ENCODE peak calls at places on chromosome 14, in six cellular contexts. A, K, G, T, Y and J are unnamed samples.
A peak's percentile ranks its signal among the peaks of the same experiment; 100 is the strongest.

GRCh38 chr14:96614528-96614927 is 112.3 kb downstream of the PAPOLA start:
- DNase-seq in A (no peak), K (no peak), G (no peak), T (no peak), Y (no peak), J (no peak)

GRCh38 chr14:92848941-92849340 is 54.8 kb downstream of the GOLGA5 start:
- DNase-seq in A (peak; percentile 87), K (no peak), G (no peak), T (no peak), Y (no peak), J (no peak)

GRCh38 chr14:56002876-56003625 is 115.2 kb upstream of the PELI2 start:
- DNase-seq in A (no peak), K (no peak), G (peak; percentile 14), T (no peak), Y (no peak), J (no peak)

GRCh38 chr14:102930753-102931579 is 8.5 kb downstream of the AMN start:
- DNase-seq in A (peak; percentile 4), K (no peak), G (no peak), T (peak; percentile 42), Y (peak; percentile 91), J (no peak)

GRCh38 chr14:68591786-68592185 is 201.1 kb downstream of the ZFP36L1 start:
- DNase-seq in A (no peak), K (no peak), G (no peak), T (no peak), Y (no peak), J (no peak)

GRCh38 chr14:76718306-76719075 is 42.8 kb upstream of the VASH1 start:
- DNase-seq in A (no peak), K (no peak), G (no peak), T (no peak), Y (no peak), J (no peak)

GRCh38 chr14:102279688-102280348 is 25.1 kb downstream of the MOK start:
- DNase-seq in A (no peak), K (peak; percentile 99), G (no peak), T (peak; percentile 100), Y (no peak), J (no peak)

GRCh38 chr14:71694888-71695505 is 237.2 kb upstream of the RGS6 start:
- DNase-seq in A (no peak), K (no peak), G (no peak), T (no peak), Y (no peak), J (no peak)

GRCh38 chr14:89185919-89186849 is 230.8 kb downstream of the FOXN3 start:
- DNase-seq in A (no peak), K (peak; percentile 28), G (no peak), T (peak; percentile 85), Y (peak; percentile 42), J (no peak)

GRCh38 chr14:54481695-54482094 is 7.1 kb downstream of the GMFB start:
- DNase-seq in A (no peak), K (no peak), G (no peak), T (no peak), Y (no peak), J (no peak)

GRCh38 chr14:51529731-51530130 is 122.0 kb upstream of the FRMD6 start:
- DNase-seq in A (no peak), K (no peak), G (no peak), T (no peak), Y (no peak), J (no peak)

GRCh38 chr14:101335061-101335661 is 226.1 kb upstream of the DIO3 start:
- DNase-seq in A (no peak), K (no peak), G (no peak), T (no peak), Y (no peak), J (no peak)

GRCh38 chr14:65565948-65566347 is 153.4 kb downstream of the FUT8 start:
- DNase-seq in A (no peak), K (no peak), G (no peak), T (peak; percentile 28), Y (no peak), J (no peak)

GRCh38 chr14:22979748-22980392 is 2.5 kb downstream of the AJUBA start:
- DNase-seq in A (no peak), K (no peak), G (no peak), T (peak; percentile 12), Y (peak; percentile 43), J (no peak)

GRCh38 chr14:74204481-74204880 is 34.8 kb upstream of the VSX2 start:
- DNase-seq in A (no peak), K (no peak), G (no peak), T (no peak), Y (no peak), J (no peak)

GRCh38 chr14:70282666-70283065 is 76.8 kb downstream of the COX16 start:
- DNase-seq in A (no peak), K (no peak), G (no peak), T (no peak), Y (no peak), J (no peak)

GRCh38 chr14:61488417-61488816 is 167.0 kb downstream of the PRKCH start:
- DNase-seq in A (no peak), K (no peak), G (no peak), T (no peak), Y (no peak), J (no peak)

GRCh38 chr14:79809849-79810612 is 401.3 kb downstream of the DIO2 start:
- DNase-seq in A (no peak), K (no peak), G (no peak), T (peak; percentile 45), Y (peak; percentile 25), J (no peak)

GRCh38 chr14:74867673-74868072 is 8.3 kb downstream of the PROX2 start:
- DNase-seq in A (no peak), K (peak; percentile 42), G (peak; percentile 23), T (peak; percentile 21), Y (no peak), J (no peak)

GRCh38 chr14:99348816-99349609 is 77.0 kb upstream of the BCL11B start:
- DNase-seq in A (no peak), K (no peak), G (no peak), T (no peak), Y (peak; percentile 47), J (no peak)

GRCh38 chr14:33880330-33880729 is 70.5 kb downstream of the EGLN3 start:
- DNase-seq in A (no peak), K (no peak), G (no peak), T (no peak), Y (no peak), J (no peak)

GRCh38 chr14:56143025-56143424 is 24.8 kb downstream of the PELI2 start:
- DNase-seq in A (no peak), K (no peak), G (no peak), T (no peak), Y (no peak), J (no peak)

GRCh38 chr14:100472094-100472455 is 115.1 kb downstream of the BEGAIN start:
- DNase-seq in A (peak; percentile 92), K (no peak), G (no peak), T (no peak), Y (no peak), J (no peak)

GRCh38 chr14:93186961-93187360 is 1.8 kb downstream of the LYSET start:
- DNase-seq in A (no peak), K (no peak), G (no peak), T (no peak), Y (no peak), J (no peak)

GRCh38 chr14:86712727-86713126 is 1182.8 kb downstream of the FLRT2 start:
- DNase-seq in A (no peak), K (no peak), G (no peak), T (no peak), Y (no peak), J (no peak)

GRCh38 chr14:85587152-85587697 is 57.3 kb downstream of the FLRT2 start:
- DNase-seq in A (no peak), K (no peak), G (no peak), T (peak; percentile 65), Y (no peak), J (no peak)

GRCh38 chr14:95609398-95609990 is 74.6 kb downstream of the GLRX5 start:
- DNase-seq in A (peak; percentile 40), K (no peak), G (no peak), T (peak; percentile 29), Y (peak; percentile 61), J (peak; percentile 53)

GRCh38 chr14:104749111-104749649 is 3.8 kb upstream of the SIVA1 start:
- DNase-seq in A (peak; percentile 23), K (peak; percentile 39), G (no peak), T (no peak), Y (peak; percentile 70), J (no peak)

GRCh38 chr14:61564623-61565091 is 130.7 kb upstream of the HIF1A start:
- DNase-seq in A (no peak), K (peak; percentile 95), G (no peak), T (peak; percentile 98), Y (no peak), J (no peak)

GRCh38 chr14:65180725-65181025 is 78.4 kb upstream of the MAX start:
- DNase-seq in A (no peak), K (no peak), G (no peak), T (no peak), Y (no peak), J (no peak)

GRCh38 chr14:51715250-51715649 is 63.5 kb downstream of the FRMD6 start:
- DNase-seq in A (no peak), K (no peak), G (no peak), T (no peak), Y (no peak), J (no peak)

GRCh38 chr14:106459971-106460730 is 933.8 kb downstream of the TMEM121 start:
- DNase-seq in A (no peak), K (no peak), G (peak; percentile 52), T (no peak), Y (peak; percentile 40), J (no peak)

GRCh38 chr14:60736494-60736893 is 1.9 kb downstream of the MNAT1 start:
- DNase-seq in A (no peak), K (peak; percentile 49), G (no peak), T (peak; percentile 86), Y (no peak), J (no peak)

GRCh38 chr14:92645841-92646478 is 102.5 kb downstream of the LGMN start:
- DNase-seq in A (no peak), K (peak; percentile 94), G (no peak), T (peak; percentile 83), Y (no peak), J (no peak)

GRCh38 chr14:80549141-80549540 is 337.8 kb upstream of the DIO2 start:
- DNase-seq in A (no peak), K (no peak), G (no peak), T (no peak), Y (no peak), J (no peak)

GRCh38 chr14:91573894-91574837 is 64.1 kb upstream of the PPP4R3A start:
- DNase-seq in A (peak; percentile 74), K (peak; percentile 44), G (peak; percentile 63), T (peak; percentile 48), Y (peak; percentile 66), J (peak; percentile 31)

GRCh38 chr14:74595006-74595735 is 16.9 kb downstream of the LTBP2 start:
- DNase-seq in A (no peak), K (no peak), G (no peak), T (peak; percentile 64), Y (peak; percentile 51), J (no peak)

GRCh38 chr14:69535230-69535848 is 39.3 kb downstream of the CCDC177 start:
- DNase-seq in A (peak; percentile 27), K (no peak), G (no peak), T (peak; percentile 65), Y (peak; percentile 89), J (peak; percentile 62)